ENCODE peak calls at places on chromosomes 4 and X, in ten cellular contexts. A, S, B, V, W, O, Y, F, I and Q are unnamed samples.
A peak's percentile ranks its signal among the peaks of the same experiment; 100 is the strongest.

GRCh38 chr4:154125340-154125739 is 336.5 kb upstream of the SFRP2 start:
- DNase-seq in W (no peak), B (no peak), V (no peak), I (no peak), O (no peak), S (no peak), F (no peak), Y (no peak), A (no peak), Q (no peak)

GRCh38 chrX:150499240-150499639 is 69.2 kb upstream of the MTM1 start:
- DNase-seq in I (no peak), S (no peak), V (no peak), B (no peak), Y (no peak), O (no peak), A (no peak), W (no peak), F (no peak), Q (no peak)

GRCh38 chr4:122819708-122820449 is 6.8 kb upstream of the FGF2 start:
- DNase-seq in S (no peak), A (no peak), B (no peak), W (no peak), O (no peak), I (no peak), V (no peak), F (no peak), Y (no peak), Q (no peak)

GRCh38 chrX:15497865-15498264 is 2.7 kb upstream of the BMX start:
- DNase-seq in F (peak; percentile 5), S (peak; percentile 24), A (peak; percentile 72), W (peak; percentile 22), Y (no peak), O (peak; percentile 24), V (peak; percentile 47), B (peak; percentile 56), I (peak; percentile 79), Q (no peak)

GRCh38 chrX:43862434-43862833 is 19.8 kb downstream of the MAOB start:
- DNase-seq in B (no peak), A (no peak), W (no peak), S (no peak), I (no peak), Y (no peak), F (no peak), V (no peak), O (no peak), Q (no peak)

GRCh38 chr4:34636623-34637022 is 1607.7 kb downstream of the ARAP2 start:
- DNase-seq in F (no peak), B (no peak), I (no peak), A (no peak), V (no peak), W (no peak), Y (no peak), O (no peak), S (no peak), Q (no peak)

GRCh38 chr4:179695175-179695574 is 2252.9 kb upstream of the AGA start:
- DNase-seq in B (no peak), S (no peak), Y (no peak), W (no peak), F (no peak), I (no peak), O (no peak), V (no peak), A (no peak), Q (no peak)

GRCh38 chr4:107519057-107519456 is 201.0 kb downstream of the PAPSS1 start:
- DNase-seq in A (peak; percentile 25), W (peak; percentile 19), S (no peak), F (peak; percentile 8), I (peak; percentile 44), V (peak; percentile 33), B (peak; percentile 15), O (peak; percentile 25), Y (no peak), Q (no peak)

GRCh38 chrX:118989886-118990285 is 15.5 kb downstream of the LONRF3 start:
- DNase-seq in I (no peak), A (no peak), O (no peak), F (no peak), W (no peak), B (no peak), Y (no peak), V (no peak), S (no peak), Q (no peak)

GRCh38 chrX:25020391-25021131 is 4.8 kb upstream of the ARX start:
- DNase-seq in B (no peak), O (no peak), I (no peak), F (no peak), Y (no peak), V (no peak), A (peak; percentile 88), W (no peak), S (no peak), Q (no peak)

GRCh38 chrX:9875801-9876200 is 89.6 kb downstream of the SHROOM2 start:
- DNase-seq in A (no peak), I (no peak), Y (no peak), B (no peak), W (no peak), F (no peak), O (no peak), V (no peak), S (no peak), Q (no peak)
- TF ChIP-seq POLR2AphosphoS5 in A (no peak), I (no peak), Y (no peak), B (no peak), W (no peak), F (no peak), O (no peak), V (no peak), S (no peak), Q (no peak)

DNA sequence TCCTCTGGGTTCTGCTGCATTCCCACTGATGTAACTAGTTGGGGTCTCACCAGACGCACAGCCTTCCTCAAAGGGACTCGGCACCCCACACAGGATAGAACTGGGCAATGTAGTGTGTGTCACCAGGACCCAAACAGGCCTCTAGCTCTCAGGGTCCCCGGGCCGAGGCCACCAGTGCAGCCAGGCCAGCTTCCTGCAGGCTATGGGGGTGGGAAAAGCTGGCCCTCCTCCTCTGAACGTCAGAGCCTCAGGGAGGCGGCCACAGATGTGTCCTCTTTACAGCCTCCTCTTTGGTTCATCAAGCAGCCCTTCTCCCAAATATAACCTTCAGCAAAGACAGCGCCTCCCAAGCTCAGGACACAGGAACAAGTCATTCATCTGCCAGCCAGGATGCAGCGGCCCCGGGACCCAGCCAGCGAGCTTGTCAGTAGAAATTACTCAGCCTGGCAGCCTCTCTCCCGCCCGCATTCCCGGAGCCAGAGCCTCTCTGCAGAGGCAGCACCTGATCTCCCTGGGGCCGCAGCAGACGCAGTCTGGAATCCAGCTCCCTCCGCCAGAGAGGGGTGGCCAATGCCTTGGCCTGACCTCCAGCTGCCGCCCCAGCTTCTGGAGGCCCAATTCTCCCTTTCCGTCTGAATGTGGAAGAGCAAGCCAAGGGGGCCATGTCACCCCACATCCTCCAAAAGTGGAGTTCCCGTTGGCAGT is 288.5 kb downstream of the FBXW7 start:
- DNase-seq in V (no peak), B (no peak), F (no peak), I (no peak), Y (no peak), O (no peak), S (no peak), A (peak; percentile 34), W (no peak), Q (no peak)
- H3K4me1 ChIP-seq in V (no peaks in the 10 kb centered on the region), B (no peaks in the 10 kb centered on the region), F (no peaks in the 10 kb centered on the region), I (peaks cover 27% of the 10 kb centered on the region), Y (peaks cover 10% of the 10 kb centered on the region), O (no peaks in the 10 kb centered on the region), S (no peaks in the 10 kb centered on the region), A (no peaks in the 10 kb centered on the region), W (no peaks in the 10 kb centered on the region), Q (no peaks in the 10 kb centered on the region)

GRCh38 chrX:275967-276587 is 5.1 kb upstream of the PLCXD1 start:
- DNase-seq in Y (peak; percentile 91), F (peak; percentile 87), W (peak; percentile 37), B (peak; percentile 84), I (no peak), S (no peak), O (peak; percentile 73), A (peak; percentile 86), V (peak; percentile 90), Q (peak; percentile 86)

GRCh38 chrX:276588-277171 is 4.5 kb upstream of the PLCXD1 start:
- DNase-seq in I (no peak), F (peak; percentile 42), V (peak; percentile 67), O (no peak), S (no peak), W (no peak), Y (peak; percentile 84), B (peak; percentile 49), A (peak; percentile 62), Q (peak; percentile 74)

GRCh38 chrX:285076-285677 is 4.0 kb downstream of the PLCXD1 start:
- DNase-seq in V (no peak), O (no peak), F (no peak), Y (no peak), A (no peak), W (no peak), B (no peak), I (no peak), S (no peak), Q (no peak)

GRCh38 chrX:283115-283845 is 2.1 kb downstream of the PLCXD1 start:
- DNase-seq in F (peak; percentile 89), I (peak; percentile 89), S (no peak), V (peak; percentile 90), O (no peak), B (peak; percentile 92), W (peak; percentile 60), A (peak; percentile 95), Y (peak; percentile 97), Q (peak; percentile 89)

DNA sequence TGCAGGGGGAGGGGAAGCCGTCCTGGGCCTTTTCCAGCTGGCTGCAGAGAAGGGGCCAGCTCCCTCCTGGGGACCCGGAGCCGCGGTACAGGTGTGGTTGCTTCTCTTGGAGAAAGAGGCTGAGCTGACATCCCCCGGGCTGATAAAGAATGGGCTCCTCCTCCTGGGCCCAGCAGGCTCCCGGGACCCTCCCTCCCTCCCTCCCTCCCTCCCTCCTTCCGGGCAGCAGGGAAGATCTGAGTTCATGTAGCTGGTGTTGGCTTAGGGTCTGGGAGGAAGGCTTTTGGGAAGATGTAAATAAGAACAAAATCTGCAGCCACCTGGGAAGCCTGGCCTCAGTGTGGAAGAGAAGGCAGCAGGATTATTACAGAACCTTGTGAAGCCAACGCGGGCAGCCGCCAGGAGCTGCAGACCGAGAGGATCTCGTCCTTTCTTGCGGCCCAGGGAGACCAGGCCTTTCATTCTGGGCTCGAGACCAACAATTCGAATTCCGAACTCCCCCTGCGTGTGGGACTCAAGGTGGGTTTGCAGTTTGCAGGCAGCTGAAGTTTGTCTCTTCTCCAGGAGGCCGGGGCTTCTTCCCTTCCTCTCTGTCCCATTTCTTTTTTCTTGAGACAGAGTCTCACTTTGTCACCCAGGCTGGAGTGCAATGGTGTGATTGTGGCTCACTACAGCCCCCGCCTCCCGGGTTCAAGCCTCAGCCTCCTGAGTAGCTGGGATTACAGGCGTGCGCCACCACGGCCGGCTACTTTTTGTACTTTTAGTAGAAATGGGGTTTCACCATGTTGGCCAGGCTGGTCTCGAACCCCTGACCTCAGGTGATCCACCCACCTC is at the start of gene PLCXD1:
- DNase-seq in O (peak; percentile 85), Y (peak; percentile 78), F (no peak), I (no peak), B (no peak), W (no peak), A (peak; percentile 84), S (no peak), V (peak; percentile 32), Q (no peak)
- TF ChIP-seq POLR2AphosphoS5 in O (peak; percentile 28), Y (no peak), F (no peak), I (no peak), B (no peak), W (no peak), A (peak; percentile 22), S (no peak), V (no peak), Q (no peak)

DNA sequence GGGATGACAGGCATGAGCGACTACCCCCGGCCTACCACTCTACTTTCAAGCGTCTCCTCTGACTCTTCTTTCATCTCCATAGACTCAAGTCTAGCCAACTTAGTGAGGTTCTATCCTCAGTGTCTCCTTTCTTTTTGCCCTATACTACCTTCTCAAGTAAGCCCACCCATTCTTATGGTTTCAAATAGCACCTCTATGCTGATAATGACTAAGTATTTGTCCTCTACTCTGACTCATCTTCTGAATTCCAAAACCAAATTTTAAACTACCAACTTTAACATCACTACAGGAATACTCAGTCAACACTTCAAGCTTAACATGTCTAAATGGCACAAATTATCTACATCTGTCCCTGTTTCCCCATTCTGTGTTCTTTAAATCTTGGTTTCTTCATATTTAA is 47.8 kb downstream of the ELF2 start:
- DNase-seq in V (no peak), A (no peak), O (no peak), S (no peak), I (no peak), B (no peak), F (no peak), Y (no peak), W (no peak), Q (no peak)
- H3K4me1 ChIP-seq in V (no peaks in the 10 kb centered on the region), A (peaks cover 8% of the 10 kb centered on the region), O (no peaks in the 10 kb centered on the region), S (no peaks in the 10 kb centered on the region), I (no peaks in the 10 kb centered on the region), B (no peaks in the 10 kb centered on the region), F (no peaks in the 10 kb centered on the region), Y (no peaks in the 10 kb centered on the region), W (no peaks in the 10 kb centered on the region), Q (no peaks in the 10 kb centered on the region)